ENCODE peak calls at places on chromosomes 3 and 15, in six cellular contexts. E is GM12878, K is K562, G is HepG2, J is GM12892, H is H1. Z is an unnamed sample.
A peak's percentile ranks its signal among the peaks of the same experiment; 100 is the strongest.

GRCh38 chr15:20346082-20346805 is 195.4 kb downstream of the GOLGA6L6 start:
- DNase-seq in E (no peak), K (peak; percentile 17), G (no peak), J (no peak), H (no peak), Z (no peak)

GRCh38 chr3:120983841-120984240 is 75.8 kb downstream of the STXBP5L start:
- DNase-seq in E (no peak), K (no peak), G (no peak), J (no peak), H (no peak), Z (no peak)

GRCh38 chr3:111238896-111239295 is 167.3 kb downstream of the NECTIN3 start:
- DNase-seq in E (peak; percentile 11), K (no peak), G (no peak), J (no peak), H (no peak), Z (no peak)

GRCh38 chr3:153165211-153165815 is 3.3 kb downstream of the RAP2B start:
- DNase-seq in E (no peak), K (no peak), G (no peak), J (no peak), H (no peak), Z (no peak)

GRCh38 chr15:86915811-86916331 is 836.2 kb downstream of the AGBL1 start:
- DNase-seq in E (no peak), K (peak; percentile 11), G (peak; percentile 31), J (no peak), H (no peak), Z (no peak)

GRCh38 chr3:130692455-130692854 is 54.2 kb downstream of the PIK3R4 start:
- DNase-seq in E (no peak), K (no peak), G (no peak), J (no peak), H (no peak), Z (no peak)

GRCh38 chr15:75578948-75579908 is at the start of gene PTPN9:
- DNase-seq in E (no peak), K (peak; percentile 91), G (peak; percentile 66), J (peak; percentile 61), H (peak; percentile 69), Z (peak; percentile 68)

GRCh38 chr3:37556789-37557301 is 304.8 kb upstream of the CTDSPL start:
- DNase-seq in E (no peak), K (no peak), G (no peak), J (no peak), H (no peak), Z (no peak)

GRCh38 chr3:32138545-32139104 is 32.2 kb downstream of the GPD1L start:
- DNase-seq in E (no peak), K (no peak), G (no peak), J (no peak), H (no peak), Z (no peak)

GRCh38 chr3:111723293-111723963 is 128.3 kb upstream of the ZBED2 start:
- DNase-seq in E (no peak), K (no peak), G (no peak), J (no peak), H (no peak), Z (no peak)

GRCh38 chr15:79846539-79846938 is 50.3 kb downstream of the MTHFS start:
- DNase-seq in E (no peak), K (no peak), G (peak; percentile 11), J (no peak), H (no peak), Z (no peak)

GRCh38 chr3:20071182-20071581 is 30.9 kb downstream of the KAT2B start:
- DNase-seq in E (no peak), K (no peak), G (no peak), J (no peak), H (no peak), Z (no peak)

GRCh38 chr3:20074226-20075063 is 34.2 kb downstream of the KAT2B start:
- DNase-seq in E (no peak), K (no peak), G (no peak), J (no peak), H (no peak), Z (no peak)

GRCh38 chr3:20073683-20074082 is 33.4 kb downstream of the KAT2B start:
- DNase-seq in E (no peak), K (no peak), G (no peak), J (no peak), H (no peak), Z (no peak)

GRCh38 chr3:20072422-20072821 is 32.2 kb downstream of the KAT2B start:
- DNase-seq in E (no peak), K (no peak), G (peak; percentile 8), J (no peak), H (no peak), Z (no peak)

GRCh38 chr3:20073068-20073467 is 32.8 kb downstream of the KAT2B start:
- DNase-seq in E (no peak), K (no peak), G (no peak), J (no peak), H (no peak), Z (no peak)
- TF ChIP-seq POLR2AphosphoS5 in E (no peak), K (no peak), G (no peak), J (no peak), H (no peak), Z (no peak)

DNA sequence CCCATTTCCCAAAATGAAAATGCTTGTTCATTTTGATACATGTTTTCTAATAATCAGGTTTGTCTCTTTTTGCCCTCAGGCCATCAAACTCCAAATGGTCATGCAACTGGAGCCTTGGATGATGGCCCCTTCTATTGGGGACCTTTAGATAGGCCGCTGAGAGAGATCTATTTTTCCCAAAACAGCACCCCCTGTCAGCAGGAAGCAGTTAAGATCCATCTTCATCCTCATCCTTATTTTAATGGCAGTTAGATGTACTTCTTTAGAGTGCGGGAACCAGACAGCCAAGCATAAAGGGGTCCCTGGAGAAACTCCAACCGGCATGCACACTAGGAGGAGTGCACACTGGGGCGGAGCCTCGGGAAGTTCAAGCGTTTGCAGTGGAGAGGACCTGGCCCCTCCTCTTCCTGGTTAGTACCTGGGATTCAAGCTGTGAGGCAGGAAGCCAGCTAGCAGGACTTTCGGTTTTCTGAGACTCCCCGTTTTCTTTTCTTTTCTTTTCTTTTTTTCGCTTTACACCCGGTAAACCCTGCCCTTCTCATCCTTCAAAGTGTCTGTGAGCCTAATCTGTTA is 31.9 kb upstream of the STRIT1 start:
- DNase-seq in E (no peak), K (no peak), G (peak; percentile 17), J (no peak), H (no peak), Z (no peak)
- TF ChIP-seq TAF1 in E (no peak), K (no peak), G (no peak), J (no peak), H (no peak), Z (no peak)

DNA sequence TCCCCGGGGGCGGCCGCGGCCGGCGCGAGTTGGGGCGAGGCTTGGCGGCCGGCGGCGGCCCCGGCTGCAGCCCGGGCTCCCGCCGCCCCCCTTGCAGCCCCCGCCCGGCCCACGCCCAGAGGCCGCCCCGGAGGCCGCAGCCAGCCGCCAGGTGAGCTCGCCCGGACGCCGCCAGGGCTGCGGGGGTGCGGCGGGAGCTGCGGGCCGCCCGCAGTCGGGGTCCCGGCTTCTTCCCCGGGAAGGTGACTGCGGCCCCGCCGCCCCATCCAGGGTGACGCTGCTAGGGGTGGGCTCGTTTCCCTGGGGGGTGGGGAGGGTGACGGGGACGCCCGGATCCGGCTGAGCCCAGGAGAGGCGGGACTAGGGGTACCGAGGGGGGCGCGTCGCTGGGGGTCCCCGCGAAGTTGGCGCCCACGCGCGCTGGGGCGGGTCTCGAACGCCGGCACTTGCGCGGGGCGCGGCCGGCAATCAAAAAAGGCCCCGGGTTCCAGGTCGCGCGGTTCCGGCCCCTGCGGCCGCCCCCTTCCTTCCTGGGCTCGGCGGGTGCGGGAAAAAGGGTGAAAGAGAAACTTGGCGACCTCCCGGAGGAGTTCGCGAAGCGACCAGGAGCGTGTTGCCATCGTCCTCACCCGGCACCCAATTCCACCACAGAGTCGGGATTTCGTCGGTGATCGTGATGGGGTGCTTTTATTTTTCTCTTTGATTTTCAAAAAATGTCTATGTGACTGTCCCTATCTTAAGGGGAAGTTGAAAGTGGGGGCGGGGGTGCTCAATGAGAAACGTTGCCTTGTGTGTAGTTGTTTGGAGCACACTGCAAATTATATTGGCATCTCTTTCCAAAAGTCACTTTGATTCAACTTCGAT is 573 bp downstream of the ATXN7 start:
- DNase-seq in E (no peak), K (peak; percentile 73), G (no peak), J (peak; percentile 55), H (no peak), Z (peak; percentile 56)
- TF ChIP-seq POLR2A in E (peak; percentile 20), K (peak; percentile 29), G (peak; percentile 18), J (peak; percentile 8), H (no peak), Z (no peak)

GRCh38 chr3:146503459-146504202 is 34.3 kb upstream of the PLSCR2 start:
- DNase-seq in E (peak; percentile 62), K (no peak), G (peak; percentile 25), J (peak; percentile 23), H (no peak), Z (peak; percentile 6)
- TF ChIP-seq POLR2AphosphoS5 in E (no peak), K (no peak), G (no peak), J (no peak), H (no peak), Z (no peak)

GRCh38 chr3:172511783-172512357 is 11.4 kb downstream of the TNFSF10 start:
- DNase-seq in E (peak; percentile 42), K (no peak), G (no peak), J (no peak), H (no peak), Z (no peak)

GRCh38 chr3:172513488-172513887 is 9.7 kb downstream of the TNFSF10 start:
- DNase-seq in E (no peak), K (no peak), G (no peak), J (no peak), H (no peak), Z (no peak)

GRCh38 chr3:172514678-172515077 is 8.6 kb downstream of the TNFSF10 start:
- DNase-seq in E (no peak), K (no peak), G (no peak), J (no peak), H (no peak), Z (no peak)

GRCh38 chr3:172515130-172515918 is 7.9 kb downstream of the TNFSF10 start:
- DNase-seq in E (no peak), K (no peak), G (no peak), J (no peak), H (no peak), Z (no peak)

DNA sequence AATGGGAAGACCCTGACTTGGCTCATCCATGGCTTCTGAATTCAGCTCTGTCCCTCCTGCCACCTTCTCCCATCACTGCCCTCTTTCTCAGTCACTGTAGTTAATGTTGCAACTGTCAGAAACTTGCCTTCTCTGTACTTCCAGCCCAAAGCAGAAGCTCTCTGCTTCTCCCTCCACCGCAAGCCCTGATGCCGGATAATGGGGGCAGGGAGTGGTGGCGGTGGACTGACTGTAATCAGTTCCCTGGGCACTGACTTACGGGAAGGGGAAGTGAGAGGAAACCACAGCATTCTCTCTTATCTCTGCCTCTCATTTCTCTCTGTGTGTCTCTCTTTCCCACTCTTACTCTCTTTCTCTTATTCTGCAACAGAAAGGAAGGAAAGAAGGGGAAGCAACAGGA is 10.9 kb downstream of the TNFSF10 start:
- DNase-seq in E (peak; percentile 55), K (no peak), G (no peak), J (no peak), H (no peak), Z (no peak)
- TF ChIP-seq TAF1 in E (no peak), K (no peak), G (no peak), J (no peak), H (no peak), Z (no peak)

Z was measured in GM12891.